ENCODE peak calls at places on chromosomes 5 and 9, in six cellular contexts. One of them, this sample, is unnamed.

GRCh38 chr9:5949103-5949699 is 58.5 kb downstream of the MLANA start:
- DNase-seq in fibroblast of the conjunctiva: no peak
- DNase-seq in HEK293T: no peak
- DNase-seq in stimulated activated CD4-positive, alpha-beta T cell treated with anti-CD3 and anti-CD28 coated beads, Interleukin-1b, Interleukin-23, amount 100 ng/mL, for 4 hours: no peak
- DNase-seq in nucleus accumbens: no peak
- DNase-seq in hippocampal formation: no peak
- DNase-seq in this sample: no peak

GRCh38 chr5:170501361-170501760 is 2.5 kb upstream of the KCNIP1 start:
- DNase-seq in hippocampal formation: no peak
- DNase-seq in stimulated activated CD4-positive, alpha-beta T cell treated with anti-CD3 and anti-CD28 coated beads, Interleukin-1b, Interleukin-23, amount 100 ng/mL, for 4 hours: no peak
- DNase-seq in nucleus accumbens: no peak
- DNase-seq in fibroblast of the conjunctiva: no peak
- DNase-seq in HEK293T: no peak
- DNase-seq in this sample: no peak

GRCh38 chr9:96480736-96481135 is 30.8 kb downstream of the HABP4 start:
- DNase-seq in hippocampal formation: no peak
- DNase-seq in HEK293T: no peak
- DNase-seq in nucleus accumbens: no peak
- DNase-seq in stimulated activated CD4-positive, alpha-beta T cell treated with anti-CD3 and anti-CD28 coated beads, Interleukin-1b, Interleukin-23, amount 100 ng/mL, for 4 hours: no peak
- DNase-seq in fibroblast of the conjunctiva: no peak
- DNase-seq in this sample: no peak

GRCh38 chr9:134657666-134658377 is 16.2 kb downstream of the COL5A1 start:
- DNase-seq in nucleus accumbens: no peak
- DNase-seq in stimulated activated CD4-positive, alpha-beta T cell treated with anti-CD3 and anti-CD28 coated beads, Interleukin-1b, Interleukin-23, amount 100 ng/mL, for 4 hours: no peak
- DNase-seq in HEK293T: no peak
- DNase-seq in hippocampal formation: no peak
- DNase-seq in fibroblast of the conjunctiva: no peak
- DNase-seq in this sample: no peak

GRCh38 chr9:17528859-17529258 is 50.0 kb upstream of the SH3GL2 start:
- DNase-seq in HEK293T: no peak
- DNase-seq in stimulated activated CD4-positive, alpha-beta T cell treated with anti-CD3 and anti-CD28 coated beads, Interleukin-1b, Interleukin-23, amount 100 ng/mL, for 4 hours: no peak
- DNase-seq in hippocampal formation: peak; percentile 26
- DNase-seq in fibroblast of the conjunctiva: peak; percentile 3
- DNase-seq in nucleus accumbens: no peak
- DNase-seq in this sample: no peak

GRCh38 chr9:18255158-18255629 is 218.8 kb upstream of the ADAMTSL1 start:
- DNase-seq in fibroblast of the conjunctiva: peak; percentile 87
- DNase-seq in HEK293T: peak; percentile 80
- DNase-seq in hippocampal formation: peak; percentile 74
- DNase-seq in nucleus accumbens: peak; percentile 56
- DNase-seq in stimulated activated CD4-positive, alpha-beta T cell treated with anti-CD3 and anti-CD28 coated beads, Interleukin-1b, Interleukin-23, amount 100 ng/mL, for 4 hours: peak; percentile 61
- DNase-seq in this sample: peak; percentile 75

GRCh38 chr5:54832846-54833245 is 152.5 kb downstream of the ESM1 start:
- DNase-seq in stimulated activated CD4-positive, alpha-beta T cell treated with anti-CD3 and anti-CD28 coated beads, Interleukin-1b, Interleukin-23, amount 100 ng/mL, for 4 hours: no peak
- DNase-seq in nucleus accumbens: peak; percentile 3
- DNase-seq in fibroblast of the conjunctiva: no peak
- DNase-seq in HEK293T: no peak
- DNase-seq in hippocampal formation: peak; percentile 4
- DNase-seq in this sample: no peak

GRCh38 chr9:99090366-99091130 is 14.4 kb upstream of the TGFBR1 start:
- DNase-seq in HEK293T: no peak
- DNase-seq in nucleus accumbens: no peak
- DNase-seq in stimulated activated CD4-positive, alpha-beta T cell treated with anti-CD3 and anti-CD28 coated beads, Interleukin-1b, Interleukin-23, amount 100 ng/mL, for 4 hours: no peak
- DNase-seq in fibroblast of the conjunctiva: no peak
- DNase-seq in hippocampal formation: no peak
- DNase-seq in this sample: no peak

GRCh38 chr9:77805810-77806209 is 157.7 kb upstream of the GNA14 start:
- DNase-seq in stimulated activated CD4-positive, alpha-beta T cell treated with anti-CD3 and anti-CD28 coated beads, Interleukin-1b, Interleukin-23, amount 100 ng/mL, for 4 hours: no peak
- DNase-seq in fibroblast of the conjunctiva: no peak
- DNase-seq in HEK293T: no peak
- DNase-seq in nucleus accumbens: no peak
- DNase-seq in hippocampal formation: no peak
- DNase-seq in this sample: no peak

GRCh38 chr9:124145903-124146575 is 111.7 kb upstream of the NEK6 start:
- DNase-seq in fibroblast of the conjunctiva: no peak
- DNase-seq in hippocampal formation: no peak
- DNase-seq in stimulated activated CD4-positive, alpha-beta T cell treated with anti-CD3 and anti-CD28 coated beads, Interleukin-1b, Interleukin-23, amount 100 ng/mL, for 4 hours: no peak
- DNase-seq in HEK293T: no peak
- DNase-seq in nucleus accumbens: no peak
- DNase-seq in this sample: no peak

GRCh38 chr5:134226441-134227192 is 744 bp upstream of the PPP2CA start:
- DNase-seq in stimulated activated CD4-positive, alpha-beta T cell treated with anti-CD3 and anti-CD28 coated beads, Interleukin-1b, Interleukin-23, amount 100 ng/mL, for 4 hours: no peak
- DNase-seq in nucleus accumbens: no peak
- DNase-seq in HEK293T: no peak
- DNase-seq in fibroblast of the conjunctiva: no peak
- DNase-seq in hippocampal formation: no peak
- DNase-seq in this sample: no peak

GRCh38 chr5:126348855-126349635 is 74.2 kb upstream of the GRAMD2B start:
- DNase-seq in nucleus accumbens: no peak
- DNase-seq in fibroblast of the conjunctiva: no peak
- DNase-seq in hippocampal formation: no peak
- DNase-seq in HEK293T: no peak
- DNase-seq in stimulated activated CD4-positive, alpha-beta T cell treated with anti-CD3 and anti-CD28 coated beads, Interleukin-1b, Interleukin-23, amount 100 ng/mL, for 4 hours: no peak
- DNase-seq in this sample: no peak

GRCh38 chr5:148844433-148845279 is 18.2 kb downstream of the ADRB2 start:
- DNase-seq in stimulated activated CD4-positive, alpha-beta T cell treated with anti-CD3 and anti-CD28 coated beads, Interleukin-1b, Interleukin-23, amount 100 ng/mL, for 4 hours: no peak
- DNase-seq in nucleus accumbens: no peak
- DNase-seq in hippocampal formation: no peak
- DNase-seq in HEK293T: no peak
- DNase-seq in fibroblast of the conjunctiva: no peak
- DNase-seq in this sample: no peak

GRCh38 chr5:143649869-143650268 is 162.1 kb upstream of the HMHB1 start:
- DNase-seq in nucleus accumbens: no peak
- DNase-seq in HEK293T: no peak
- DNase-seq in fibroblast of the conjunctiva: peak; percentile 37
- DNase-seq in hippocampal formation: no peak
- DNase-seq in stimulated activated CD4-positive, alpha-beta T cell treated with anti-CD3 and anti-CD28 coated beads, Interleukin-1b, Interleukin-23, amount 100 ng/mL, for 4 hours: no peak
- DNase-seq in this sample: no peak

GRCh38 chr9:72362680-72363139 is 2.3 kb downstream of the ZFAND5 start:
- DNase-seq in nucleus accumbens: peak; percentile 84
- DNase-seq in hippocampal formation: peak; percentile 97
- DNase-seq in stimulated activated CD4-positive, alpha-beta T cell treated with anti-CD3 and anti-CD28 coated beads, Interleukin-1b, Interleukin-23, amount 100 ng/mL, for 4 hours: peak; percentile 4
- DNase-seq in fibroblast of the conjunctiva: peak; percentile 64
- DNase-seq in HEK293T: peak; percentile 41
- DNase-seq in this sample: peak; percentile 12

GRCh38 chr5:73135429-73136276 is 15.3 kb downstream of the TMEM171 start:
- DNase-seq in nucleus accumbens: no peak
- DNase-seq in hippocampal formation: no peak
- DNase-seq in fibroblast of the conjunctiva: no peak
- DNase-seq in stimulated activated CD4-positive, alpha-beta T cell treated with anti-CD3 and anti-CD28 coated beads, Interleukin-1b, Interleukin-23, amount 100 ng/mL, for 4 hours: no peak
- DNase-seq in HEK293T: peak; percentile 45
- DNase-seq in this sample: peak; percentile 48

GRCh38 chr5:122701640-122702523 is 73.0 kb upstream of the SNX2 start:
- DNase-seq in HEK293T: no peak
- DNase-seq in fibroblast of the conjunctiva: no peak
- DNase-seq in stimulated activated CD4-positive, alpha-beta T cell treated with anti-CD3 and anti-CD28 coated beads, Interleukin-1b, Interleukin-23, amount 100 ng/mL, for 4 hours: no peak
- DNase-seq in nucleus accumbens: no peak
- DNase-seq in hippocampal formation: no peak
- DNase-seq in this sample: no peak

GRCh38 chr5:6280425-6281100 is 97.8 kb downstream of the MED10 start:
- DNase-seq in HEK293T: no peak
- DNase-seq in nucleus accumbens: no peak
- DNase-seq in fibroblast of the conjunctiva: no peak
- DNase-seq in stimulated activated CD4-positive, alpha-beta T cell treated with anti-CD3 and anti-CD28 coated beads, Interleukin-1b, Interleukin-23, amount 100 ng/mL, for 4 hours: no peak
- DNase-seq in hippocampal formation: no peak
- DNase-seq in this sample: no peak

GRCh38 chr9:131733601-131734061 is 6.2 kb downstream of the RAPGEF1 start:
- DNase-seq in fibroblast of the conjunctiva: peak; percentile 75
- DNase-seq in nucleus accumbens: no peak
- DNase-seq in stimulated activated CD4-positive, alpha-beta T cell treated with anti-CD3 and anti-CD28 coated beads, Interleukin-1b, Interleukin-23, amount 100 ng/mL, for 4 hours: no peak
- DNase-seq in hippocampal formation: no peak
- DNase-seq in HEK293T: no peak
- DNase-seq in this sample: no peak

GRCh38 chr9:96874947-96875459 is 20.7 kb upstream of the ZNF782 start:
- DNase-seq in HEK293T: no peak
- DNase-seq in hippocampal formation: no peak
- DNase-seq in fibroblast of the conjunctiva: peak; percentile 9
- DNase-seq in stimulated activated CD4-positive, alpha-beta T cell treated with anti-CD3 and anti-CD28 coated beads, Interleukin-1b, Interleukin-23, amount 100 ng/mL, for 4 hours: no peak
- DNase-seq in nucleus accumbens: peak; percentile 44
- DNase-seq in this sample: no peak

GRCh38 chr9:114386886-114387677 is 700 bp downstream of the AKNA start:
- DNase-seq in stimulated activated CD4-positive, alpha-beta T cell treated with anti-CD3 and anti-CD28 coated beads, Interleukin-1b, Interleukin-23, amount 100 ng/mL, for 4 hours: no peak
- DNase-seq in nucleus accumbens: no peak
- DNase-seq in hippocampal formation: no peak
- DNase-seq in fibroblast of the conjunctiva: no peak
- DNase-seq in HEK293T: no peak
- DNase-seq in this sample: no peak

GRCh38 chr9:132008871-132009812 is 70.5 kb downstream of the MED27 start:
- DNase-seq in stimulated activated CD4-positive, alpha-beta T cell treated with anti-CD3 and anti-CD28 coated beads, Interleukin-1b, Interleukin-23, amount 100 ng/mL, for 4 hours: no peak
- DNase-seq in nucleus accumbens: no peak
- DNase-seq in HEK293T: no peak
- DNase-seq in fibroblast of the conjunctiva: no peak
- DNase-seq in hippocampal formation: no peak
- DNase-seq in this sample: no peak

GRCh38 chr5:73966411-73966810 is 340.4 kb downstream of the ARHGEF28 start:
- DNase-seq in nucleus accumbens: no peak
- DNase-seq in stimulated activated CD4-positive, alpha-beta T cell treated with anti-CD3 and anti-CD28 coated beads, Interleukin-1b, Interleukin-23, amount 100 ng/mL, for 4 hours: no peak
- DNase-seq in HEK293T: no peak
- DNase-seq in hippocampal formation: no peak
- DNase-seq in fibroblast of the conjunctiva: no peak
- DNase-seq in this sample: no peak

GRCh38 chr9:105344283-105344682 is 99.8 kb downstream of the SLC44A1 start:
- DNase-seq in hippocampal formation: no peak
- DNase-seq in fibroblast of the conjunctiva: no peak
- DNase-seq in nucleus accumbens: no peak
- DNase-seq in stimulated activated CD4-positive, alpha-beta T cell treated with anti-CD3 and anti-CD28 coated beads, Interleukin-1b, Interleukin-23, amount 100 ng/mL, for 4 hours: no peak
- DNase-seq in HEK293T: no peak
- DNase-seq in this sample: no peak

GRCh38 chr5:74424162-74424868 is 216.2 kb downstream of the ENC1 start:
- DNase-seq in stimulated activated CD4-positive, alpha-beta T cell treated with anti-CD3 and anti-CD28 coated beads, Interleukin-1b, Interleukin-23, amount 100 ng/mL, for 4 hours: no peak
- DNase-seq in hippocampal formation: no peak
- DNase-seq in fibroblast of the conjunctiva: no peak
- DNase-seq in nucleus accumbens: no peak
- DNase-seq in HEK293T: no peak
- DNase-seq in this sample: no peak

GRCh38 chr5:163727028-163727427 is 221.6 kb downstream of the MAT2B start:
- DNase-seq in fibroblast of the conjunctiva: no peak
- DNase-seq in nucleus accumbens: no peak
- DNase-seq in HEK293T: no peak
- DNase-seq in stimulated activated CD4-positive, alpha-beta T cell treated with anti-CD3 and anti-CD28 coated beads, Interleukin-1b, Interleukin-23, amount 100 ng/mL, for 4 hours: no peak
- DNase-seq in hippocampal formation: peak; percentile 10
- DNase-seq in this sample: no peak

GRCh38 chr9:111805841-111806241 is 11.1 kb upstream of the SHOC1 start:
- DNase-seq in hippocampal formation: no peak
- DNase-seq in HEK293T: no peak
- DNase-seq in nucleus accumbens: no peak
- DNase-seq in stimulated activated CD4-positive, alpha-beta T cell treated with anti-CD3 and anti-CD28 coated beads, Interleukin-1b, Interleukin-23, amount 100 ng/mL, for 4 hours: no peak
- DNase-seq in fibroblast of the conjunctiva: no peak
- DNase-seq in this sample: no peak

GRCh38 chr5:163809480-163809879 is 304.1 kb downstream of the MAT2B start:
- DNase-seq in hippocampal formation: no peak
- DNase-seq in fibroblast of the conjunctiva: no peak
- DNase-seq in HEK293T: no peak
- DNase-seq in stimulated activated CD4-positive, alpha-beta T cell treated with anti-CD3 and anti-CD28 coated beads, Interleukin-1b, Interleukin-23, amount 100 ng/mL, for 4 hours: no peak
- DNase-seq in nucleus accumbens: no peak
- DNase-seq in this sample: no peak

GRCh38 chr9:101119206-101119819 is 90.8 kb downstream of the PLPPR1 start:
- DNase-seq in nucleus accumbens: peak; percentile 58
- DNase-seq in HEK293T: peak; percentile 55
- DNase-seq in stimulated activated CD4-positive, alpha-beta T cell treated with anti-CD3 and anti-CD28 coated beads, Interleukin-1b, Interleukin-23, amount 100 ng/mL, for 4 hours: no peak
- DNase-seq in hippocampal formation: peak; percentile 77
- DNase-seq in fibroblast of the conjunctiva: no peak
- DNase-seq in this sample: peak; percentile 66

GRCh38 chr5:176732306-176732705 is 78.1 kb upstream of the UNC5A start:
- DNase-seq in hippocampal formation: no peak
- DNase-seq in fibroblast of the conjunctiva: no peak
- DNase-seq in HEK293T: no peak
- DNase-seq in nucleus accumbens: no peak
- DNase-seq in stimulated activated CD4-positive, alpha-beta T cell treated with anti-CD3 and anti-CD28 coated beads, Interleukin-1b, Interleukin-23, amount 100 ng/mL, for 4 hours: no peak
- DNase-seq in this sample: no peak

GRCh38 chr5:171437286-171437821 is 17.9 kb downstream of the FGF18 start:
- DNase-seq in fibroblast of the conjunctiva: no peak
- DNase-seq in nucleus accumbens: no peak
- DNase-seq in hippocampal formation: no peak
- DNase-seq in HEK293T: no peak
- DNase-seq in stimulated activated CD4-positive, alpha-beta T cell treated with anti-CD3 and anti-CD28 coated beads, Interleukin-1b, Interleukin-23, amount 100 ng/mL, for 4 hours: no peak
- DNase-seq in this sample: peak; percentile 52

GRCh38 chr5:176779537-176779936 is 30.8 kb upstream of the UNC5A start:
- DNase-seq in stimulated activated CD4-positive, alpha-beta T cell treated with anti-CD3 and anti-CD28 coated beads, Interleukin-1b, Interleukin-23, amount 100 ng/mL, for 4 hours: no peak
- DNase-seq in HEK293T: no peak
- DNase-seq in hippocampal formation: no peak
- DNase-seq in nucleus accumbens: no peak
- DNase-seq in fibroblast of the conjunctiva: no peak
- DNase-seq in this sample: no peak

GRCh38 chr5:176355400-176356178 is 6.0 kb downstream of the KIAA1191 start:
- DNase-seq in fibroblast of the conjunctiva: no peak
- DNase-seq in nucleus accumbens: no peak
- DNase-seq in hippocampal formation: no peak
- DNase-seq in HEK293T: no peak
- DNase-seq in stimulated activated CD4-positive, alpha-beta T cell treated with anti-CD3 and anti-CD28 coated beads, Interleukin-1b, Interleukin-23, amount 100 ng/mL, for 4 hours: no peak
- DNase-seq in this sample: peak; percentile 31

GRCh38 chr5:179414459-179415215 is 69.4 kb upstream of the ADAMTS2 start:
- DNase-seq in stimulated activated CD4-positive, alpha-beta T cell treated with anti-CD3 and anti-CD28 coated beads, Interleukin-1b, Interleukin-23, amount 100 ng/mL, for 4 hours: no peak
- DNase-seq in HEK293T: no peak
- DNase-seq in hippocampal formation: no peak
- DNase-seq in fibroblast of the conjunctiva: no peak
- DNase-seq in nucleus accumbens: no peak
- DNase-seq in this sample: peak; percentile 2

This sample was measured in iPS-NIHi11.